ENCODE peak calls at places on chromosomes 16 and 17, in six cellular contexts. C is GM04504; R is activated naive CD4-positive, alpha-beta T cell treated with Interleukin-2 at 50 U/mL for 16 hours; J is fibroblast of lung; N is GF-D8; H is fibroblast of the conjunctiva. M is an unnamed sample.

GRCh38 chr16:57694191-57694555 is 433 bp upstream of the DRC7 start:
- DNase-seq in C (no peak), R (no peak), J (no peak), N (no peak), H (no peak), M (no peak)

GRCh38 chr17:57945999-57946797 is 9.0 kb downstream of the CUEDC1 start:
- DNase-seq in C (no peak), R (no peak), J (peak), N (no peak), H (no peak), M (no peak)

GRCh38 chr17:35731932-35732805 is 730 bp downstream of the RASL10B start:
- DNase-seq in C (no peak), R (no peak), J (no peak), N (no peak), H (no peak), M (no peak)

GRCh38 chr17:46053911-46054534 is 55.0 kb downstream of the STH start:
- DNase-seq in C (peak), R (no peak), J (no peak), N (no peak), H (no peak), M (peak)

GRCh38 chr17:27430882-27431491 is 25.3 kb upstream of the KSR1 start:
- DNase-seq in C (no peak), R (peak), J (peak), N (no peak), H (no peak), M (peak)

GRCh38 chr17:56597495-56597990 is 4.0 kb downstream of the NOG start:
- DNase-seq in C (no peak), R (no peak), J (no peak), N (no peak), H (no peak), M (no peak)

GRCh38 chr17:40341808-40342574 is 22.5 kb downstream of the GJD3 start:
- DNase-seq in C (no peak), R (no peak), J (peak), N (no peak), H (no peak), M (no peak)

GRCh38 chr16:21001262-21001661 is 100.7 kb downstream of the LYRM1 start:
- DNase-seq in C (no peak), R (peak), J (peak), N (no peak), H (peak), M (peak)

GRCh38 chr16:23563186-23563585 is 5.7 kb downstream of the UBFD1 start:
- DNase-seq in C (no peak), R (no peak), J (no peak), N (no peak), H (no peak), M (no peak)

GRCh38 chr17:18992454-18993130 is 12.0 kb downstream of the FAM83G start:
- DNase-seq in C (no peak), R (no peak), J (no peak), N (peak), H (no peak), M (no peak)

GRCh38 chr17:80277751-80278671 is 17.4 kb downstream of the RNF213 start:
- DNase-seq in C (no peak), R (no peak), J (no peak), N (no peak), H (no peak), M (no peak)

GRCh38 chr16:85806539-85806938 is 7.0 kb downstream of the COX4I1 start:
- DNase-seq in C (no peak), R (no peak), J (no peak), N (no peak), H (no peak), M (no peak)

GRCh38 chr16:1960665-1961630 is 1.6 kb downstream of the NDUFB10 start:
- DNase-seq in C (no peak), R (peak), J (peak), N (peak), H (no peak), M (peak)

GRCh38 chr16:8797364-8798173 is at the start of the genes PMM2 and TMEM186:
- DNase-seq in C (peak), R (peak), J (peak), N (peak), H (peak), M (peak)

GRCh38 chr17:269616-270514 is 82.7 kb downstream of the RPH3AL start:
- DNase-seq in C (no peak), R (no peak), J (no peak), N (no peak), H (no peak), M (no peak)

GRCh38 chr17:27473748-27474609 is 17.7 kb downstream of the KSR1 start:
- DNase-seq in C (no peak), R (peak), J (no peak), N (peak), H (no peak), M (no peak)

GRCh38 chr16:46428108-46429061 is 192.8 kb downstream of the SHCBP1 start:
- DNase-seq in C (no peak), R (no peak), J (no peak), N (no peak), H (no peak), M (no peak)

GRCh38 chr16:70679653-70680494 is 6.0 kb downstream of the MTSS2 start:
- DNase-seq in C (no peak), R (no peak), J (no peak), N (no peak), H (no peak), M (no peak)

GRCh38 chr16:83402160-83402794 is 405.5 kb upstream of the HSBP1 start:
- DNase-seq in C (no peak), R (no peak), J (no peak), N (no peak), H (no peak), M (no peak)

GRCh38 chr17:78905111-78905510 is 2.1 kb upstream of the CEP295NL start:
- DNase-seq in C (no peak), R (no peak), J (no peak), N (no peak), H (no peak), M (no peak)